ENCODE peak calls at places on chromosomes 16 and 17, in six cellular contexts. D is neural progenitor cell; N is RWPE1; G is CD8-positive, alpha-beta T cell; Y is iPS DF 6.9; R is CD8-positive, alpha-beta memory T cell. B is an unnamed sample.
A peak's percentile ranks its signal among the peaks of the same experiment; 100 is the strongest.

GRCh38 chr17:48514483-48514876 is 16.3 kb downstream of the HOXB1 start:
- DNase-seq in D (no peak), N (no peak), G (no peak), Y (no peak), R (no peak), B (no peak)

GRCh38 chr17:7716901-7717755 is at the start of gene DNAH2:
- DNase-seq in D (peak; percentile 98), N (peak; percentile 77), G (peak; percentile 16), Y (peak; percentile 89), R (no peak), B (peak; percentile 27)

GRCh38 chr17:33112763-33113162 is 121.1 kb downstream of the SPACA3 start:
- DNase-seq in D (no peak), N (peak; percentile 97), G (no peak), Y (no peak), R (no peak), B (peak; percentile 80)

GRCh38 chr17:10033982-10034381 is 128.9 kb upstream of the RCVRN start:
- DNase-seq in D (no peak), N (no peak), G (no peak), Y (no peak), R (no peak), B (no peak)

GRCh38 chr16:68386628-68387027 is 61.7 kb downstream of the SMPD3 start:
- DNase-seq in D (no peak), N (no peak), G (no peak), Y (no peak), R (no peak), B (no peak)

GRCh38 chr17:10210151-10210574 is 11.8 kb upstream of the GAS7 start:
- DNase-seq in D (no peak), N (peak; percentile 55), G (no peak), Y (no peak), R (no peak), B (peak; percentile 44)

GRCh38 chr17:61131555-61131954 is 268.1 kb upstream of the TBX2 start:
- DNase-seq in D (no peak), N (no peak), G (no peak), Y (no peak), R (no peak), B (no peak)

GRCh38 chr17:50533720-50534148 is 1.2 kb downstream of the EPN3 start:
- DNase-seq in D (no peak), N (no peak), G (no peak), Y (no peak), R (no peak), B (no peak)

GRCh38 chr17:82936768-82937171 is 96.9 kb upstream of the ZNF750 start:
- DNase-seq in D (no peak), N (no peak), G (no peak), Y (no peak), R (no peak), B (no peak)

GRCh38 chr17:348692-349425 is 3.7 kb downstream of the RPH3AL start:
- DNase-seq in D (peak; percentile 47), N (peak; percentile 55), G (no peak), Y (no peak), R (no peak), B (no peak)

GRCh38 chr17:51298508-51299371 is 38.4 kb downstream of the UTP18 start:
- DNase-seq in D (peak; percentile 67), N (peak; percentile 31), G (no peak), Y (peak; percentile 50), R (no peak), B (no peak)

GRCh38 chr17:79220715-79221291 is 146.2 kb downstream of the ENGASE start:
- DNase-seq in D (peak; percentile 79), N (no peak), G (no peak), Y (no peak), R (no peak), B (no peak)

GRCh38 chr16:64122177-64122576 is 999.7 kb downstream of the CDH11 start:
- DNase-seq in D (no peak), N (no peak), G (no peak), Y (no peak), R (no peak), B (peak; percentile 3)

GRCh38 chr16:9969580-9969979 is 212.6 kb downstream of the GRIN2A start:
- DNase-seq in D (no peak), N (no peak), G (no peak), Y (no peak), R (no peak), B (no peak)

GRCh38 chr17:60163108-60163784 is 13.5 kb downstream of the CA4 start:
- DNase-seq in D (peak; percentile 66), N (no peak), G (no peak), Y (no peak), R (no peak), B (no peak)

GRCh38 chr16:85211247-85211910 is 99.1 kb upstream of the CIBAR2 start:
- DNase-seq in D (no peak), N (no peak), G (no peak), Y (no peak), R (no peak), B (no peak)

GRCh38 chr17:10120749-10121148 is 77.7 kb downstream of the GAS7 start:
- DNase-seq in D (no peak), N (no peak), G (no peak), Y (no peak), R (peak; percentile 13), B (no peak)

GRCh38 chr17:61221597-61222471 is 177.8 kb upstream of the TBX2 start:
- DNase-seq in D (no peak), N (no peak), G (no peak), Y (no peak), R (no peak), B (no peak)

GRCh38 chr16:83530293-83530692 is 277.5 kb upstream of the HSBP1 start:
- DNase-seq in D (no peak), N (no peak), G (no peak), Y (no peak), R (no peak), B (no peak)

GRCh38 chr17:76568771-76569170 is 16.9 kb downstream of the ST6GALNAC2 start:
- DNase-seq in D (no peak), N (no peak), G (no peak), Y (no peak), R (no peak), B (no peak)

GRCh38 chr17:43768382-43768781 is 9.8 kb upstream of the SOST start:
- DNase-seq in D (no peak), N (no peak), G (no peak), Y (no peak), R (no peak), B (no peak)

GRCh38 chr17:77378318-77379064 is 237.7 kb downstream of the SEC14L1 start:
- DNase-seq in D (no peak), N (no peak), G (no peak), Y (no peak), R (no peak), B (no peak)

GRCh38 chr16:89150090-89150835 is 21.3 kb upstream of the CDH15 start:
- DNase-seq in D (no peak), N (peak; percentile 65), G (no peak), Y (no peak), R (no peak), B (peak; percentile 44)

GRCh38 chr17:60629120-60629519 is 29.1 kb downstream of the PPM1D start:
- DNase-seq in D (no peak), N (no peak), G (no peak), Y (no peak), R (no peak), B (no peak)

GRCh38 chr17:36608794-36609497 is 7.6 kb downstream of the MRM1 start:
- DNase-seq in D (peak; percentile 69), N (peak; percentile 54), G (no peak), Y (no peak), R (no peak), B (peak; percentile 34)

GRCh38 chr16:35188288-35189155 is 1729.1 kb downstream of the TP53TG3F start:
- DNase-seq in D (no peak), N (no peak), G (no peak), Y (no peak), R (no peak), B (no peak)

GRCh38 chr17:80904036-80904435 is 87.6 kb upstream of the CHMP6 start:
- DNase-seq in D (no peak), N (no peak), G (no peak), Y (no peak), R (no peak), B (no peak)

GRCh38 chr17:78366109-78366848 is 6.4 kb upstream of the SOCS3 start:
- DNase-seq in D (no peak), N (no peak), G (no peak), Y (no peak), R (no peak), B (no peak)

GRCh38 chr17:18877104-18877503 is 19.2 kb downstream of the PRPSAP2 start:
- DNase-seq in D (no peak), N (peak; percentile 57), G (no peak), Y (no peak), R (no peak), B (no peak)

GRCh38 chr17:79831367-79832210 is 7.7 kb downstream of the CBX4 start:
- DNase-seq in D (peak; percentile 69), N (no peak), G (no peak), Y (no peak), R (no peak), B (no peak)

GRCh38 chr17:2105663-2106062 is 50.8 kb downstream of the HIC1 start:
- DNase-seq in D (no peak), N (no peak), G (no peak), Y (no peak), R (no peak), B (no peak)

GRCh38 chr16:14405611-14406537 is 224.2 kb downstream of the PARN start:
- DNase-seq in D (peak; percentile 53), N (peak; percentile 40), G (no peak), Y (peak; percentile 43), R (no peak), B (no peak)

GRCh38 chr17:72774251-72774650 is 318.2 kb downstream of the SLC39A11 start:
- DNase-seq in D (no peak), N (no peak), G (no peak), Y (no peak), R (no peak), B (no peak)

GRCh38 chr17:69501591-69502468 is 87.3 kb downstream of the MAP2K6 start:
- DNase-seq in D (peak; percentile 27), N (no peak), G (no peak), Y (no peak), R (no peak), B (no peak)

GRCh38 chr17:28901866-28902818 is 737 bp downstream of the DHRS13 start:
- DNase-seq in D (no peak), N (peak; percentile 24), G (peak; percentile 48), Y (no peak), R (peak; percentile 27), B (no peak)
- H3K27ac ChIP-seq in D (peak overlapping the region; percentile 54), N (peak overlapping the region; percentile 90), G (peak overlapping the region; percentile 62), Y (no peak overlapping the region), R (peak overlapping the region; percentile 82), B (peak overlapping the region; percentile 25)

GRCh38 chr16:29820271-29820701 is at the start of gene MVP:
- DNase-seq in D (no peak), N (peak; percentile 80), G (peak; percentile 35), Y (no peak), R (peak; percentile 37), B (no peak)
- H3K27ac ChIP-seq in D (peak within 1 kb of the TSS; percentile 66), N (peak within 1 kb of the TSS; percentile 99), G (peak within 1 kb of the TSS; percentile 56), Y (no peak within 1 kb of the TSS), R (peak within 1 kb of the TSS; percentile 60), B (peak within 1 kb of the TSS; percentile 96)

GRCh38 chr16:21264226-21265036 is 13.7 kb downstream of the CRYM start:
- DNase-seq in D (peak; percentile 34), N (no peak), G (no peak), Y (no peak), R (no peak), B (no peak)
- H3K27ac ChIP-seq in D (no peak overlapping the region), N (no peak overlapping the region), G (no peak overlapping the region), Y (no peak overlapping the region), R (peak overlapping the region; percentile 24), B (no peak overlapping the region)

GRCh38 chr16:19524866-19525723 is 1.4 kb downstream of the CCP110 start:
- DNase-seq in D (peak; percentile 25), N (peak; percentile 32), G (no peak), Y (no peak), R (no peak), B (no peak)
- H3K27ac ChIP-seq in D (no peak overlapping the region), N (peak overlapping the region; percentile 79), G (no peak overlapping the region), Y (no peak overlapping the region), R (no peak overlapping the region), B (peak overlapping the region; percentile 32)

B was measured in epithelial cell of prostate.